ENCODE peak calls at places on chromosomes 16 and 17, in eight cellular contexts. D is transverse colon, Z is upper lobe of right lung, H is A549, T is upper lobe of left lung, G is tibial nerve, C is uterus, M is body of pancreas. W is an unnamed sample.

GRCh38 chr17:78128616-78129384 is at the start of gene TMC6:
- DNase-seq in D (peak), Z (peak), H (peak), T (peak), G (no peak), C (no peak), M (peak), W (peak)

GRCh38 chr16:89599451-89599858 is 14.0 kb upstream of the DPEP1 start:
- DNase-seq in D (peak), Z (no peak), H (peak), T (no peak), G (no peak), C (no peak), M (peak), W (no peak)

GRCh38 chr16:67394271-67395104 is 1.2 kb upstream of the TPPP3 start:
- DNase-seq in D (no peak), Z (peak), H (no peak), T (peak), G (no peak), C (no peak), M (peak), W (no peak)

GRCh38 chr16:77584205-77584859 is 138.0 kb upstream of the NUDT7 start:
- DNase-seq in D (peak), Z (no peak), H (peak), T (no peak), G (peak), C (peak), M (peak), W (no peak)

GRCh38 chr17:64326420-64327054 is 63.5 kb upstream of the TEX2 start:
- DNase-seq in D (peak), Z (peak), H (no peak), T (peak), G (peak), C (peak), M (no peak), W (no peak)

GRCh38 chr16:64417711-64418227 is 704.1 kb downstream of the CDH11 start:
- DNase-seq in D (no peak), Z (no peak), H (no peak), T (no peak), G (no peak), C (no peak), M (no peak), W (no peak)

GRCh38 chr16:11835891-11836652 is 15.3 kb downstream of the RSL1D1 start:
- DNase-seq in D (no peak), Z (peak), H (no peak), T (no peak), G (no peak), C (no peak), M (no peak), W (no peak)

GRCh38 chr17:206941-207560 is 25.6 kb upstream of the DOC2B start:
- DNase-seq in D (no peak), Z (no peak), H (no peak), T (no peak), G (no peak), C (no peak), M (no peak), W (no peak)

GRCh38 chr17:14019186-14019956 is 49.9 kb upstream of the COX10 start:
- DNase-seq in D (no peak), Z (no peak), H (no peak), T (peak), G (no peak), C (no peak), M (no peak), W (peak)

GRCh38 chr16:66081967-66082366 is 284.5 kb upstream of the CDH5 start:
- DNase-seq in D (no peak), Z (no peak), H (peak), T (no peak), G (no peak), C (no peak), M (no peak), W (no peak)

GRCh38 chr17:5508855-5509254 is 22.5 kb downstream of the MIS12 start:
- DNase-seq in D (no peak), Z (no peak), H (no peak), T (no peak), G (no peak), C (no peak), M (no peak), W (no peak)

GRCh38 chr17:50871369-50871768 is 5.2 kb upstream of the TOB1 start:
- DNase-seq in D (no peak), Z (no peak), H (no peak), T (no peak), G (no peak), C (no peak), M (no peak), W (peak)
- H3K27ac ChIP-seq in D (no peak), Z (no peak), H (no peak), T (no peak), G (no peak), C (no peak), M (peak), W (peak)

GRCh38 chr16:3047387-3047720 is 993 bp downstream of the MMP25 start:
- DNase-seq in D (no peak), Z (no peak), H (no peak), T (peak), G (no peak), C (no peak), M (no peak), W (no peak)
- TF ChIP-seq CTCF in D (no peak), Z (no peak), H (no peak), T (no peak), G (no peak), C (no peak), M (no peak), W (no peak)

GRCh38 chr17:44467108-44467507 is 36.1 kb downstream of the GPATCH8 start:
- DNase-seq in D (no peak), Z (no peak), H (no peak), T (no peak), G (no peak), C (no peak), M (no peak), W (no peak)
- H3K4me3 ChIP-seq in D (no peak), Z (no peak), H (no peak), T (no peak), G (no peak), C (no peak), M (no peak), W (no peak)

GRCh38 chr16:70553645-70554044 is 30.0 kb downstream of the SF3B3 start:
- DNase-seq in D (no peak), Z (no peak), H (no peak), T (no peak), G (no peak), C (no peak), M (no peak), W (no peak)

GRCh38 chr16:70553175-70553574 is 29.6 kb downstream of the SF3B3 start:
- DNase-seq in D (no peak), Z (no peak), H (no peak), T (no peak), G (no peak), C (no peak), M (no peak), W (no peak)

GRCh38 chr16:70551788-70552187 is 28.2 kb downstream of the SF3B3 start:
- DNase-seq in D (no peak), Z (no peak), H (no peak), T (no peak), G (no peak), C (no peak), M (no peak), W (no peak)

GRCh38 chr16:70550082-70550481 is 26.5 kb downstream of the SF3B3 start:
- DNase-seq in D (no peak), Z (no peak), H (no peak), T (no peak), G (no peak), C (no peak), M (no peak), W (no peak)

DNA sequence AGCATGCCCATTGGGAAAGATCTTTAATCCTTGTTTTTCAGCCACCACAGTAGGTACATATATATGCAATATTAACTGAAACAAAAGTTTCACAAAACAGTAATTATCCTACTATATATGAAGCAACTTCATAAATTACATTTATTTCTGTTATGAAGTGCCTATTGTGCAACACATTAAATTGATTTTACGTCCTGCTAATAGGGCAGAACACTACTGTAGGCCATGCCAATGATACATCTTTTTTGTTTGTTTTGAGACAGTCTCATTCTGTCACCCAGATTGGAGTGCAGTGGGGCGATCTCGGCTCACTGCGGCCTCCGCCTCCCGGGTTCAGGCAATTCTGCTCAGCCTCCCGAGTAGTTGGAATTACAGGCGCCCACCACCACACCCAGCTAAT is 29.1 kb downstream of the SF3B3 start:
- DNase-seq in D (no peak), Z (no peak), H (no peak), T (peak), G (no peak), C (no peak), M (no peak), W (no peak)
- H3K27ac ChIP-seq in D (no peak), Z (no peak), H (no peak), T (no peak), G (no peak), C (no peak), M (no peak), W (no peak)

DNA sequence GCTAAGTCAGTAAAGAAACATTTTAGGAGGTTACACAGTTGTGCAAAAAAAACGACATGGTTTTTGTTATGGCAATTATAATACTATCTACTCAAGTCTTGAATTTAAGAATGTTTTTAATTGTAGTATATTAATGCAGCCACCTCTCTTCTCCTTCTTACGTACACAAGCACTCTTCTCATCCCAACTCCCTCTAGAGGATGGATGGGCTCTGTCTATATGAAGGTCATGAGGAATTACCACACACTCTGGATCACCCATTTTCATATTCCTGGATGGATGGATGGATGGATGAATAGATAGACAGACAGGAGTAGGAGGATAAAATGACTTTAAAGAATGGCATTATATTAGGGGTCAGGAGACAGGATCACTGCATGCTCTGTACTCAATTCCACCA is 120.0 kb downstream of the PHKB start:
- DNase-seq in D (no peak), Z (no peak), H (no peak), T (no peak), G (no peak), C (no peak), M (no peak), W (no peak)
- TF ChIP-seq CTCF in D (no peak), Z (no peak), H (no peak), T (no peak), G (no peak), C (no peak), M (no peak), W (no peak)